ENCODE peak calls at places on chromosomes 3 and 15, in six cellular contexts. One of them, this sample, is unnamed.

GRCh38 chr15:65791335-65792129 is 561 bp downstream of the DENND4A start:
- DNase-seq in IMR-90: no peak
- DNase-seq in mesendoderm: peak; percentile 75
- DNase-seq in H1: no peak
- DNase-seq in H9: peak; percentile 61
- DNase-seq in mesenchymal stem cell: peak; percentile 61
- DNase-seq in this sample: peak; percentile 63

GRCh38 chr15:71275566-71276354 is 160.5 kb downstream of the THSD4 start:
- DNase-seq in IMR-90: no peak
- DNase-seq in mesendoderm: no peak
- DNase-seq in H1: no peak
- DNase-seq in H9: no peak
- DNase-seq in mesenchymal stem cell: no peak
- DNase-seq in this sample: no peak

GRCh38 chr3:47669026-47669749 is 90.5 kb upstream of the CSPG5 start:
- DNase-seq in IMR-90: peak; percentile 66
- DNase-seq in mesendoderm: no peak
- DNase-seq in H1: no peak
- DNase-seq in H9: no peak
- DNase-seq in mesenchymal stem cell: peak; percentile 38
- DNase-seq in this sample: no peak

GRCh38 chr3:113222412-113223086 is 11.2 kb downstream of the BOC start:
- DNase-seq in IMR-90: no peak
- DNase-seq in mesendoderm: no peak
- DNase-seq in H1: no peak
- DNase-seq in H9: no peak
- DNase-seq in mesenchymal stem cell: no peak
- DNase-seq in this sample: no peak

GRCh38 chr15:68652141-68652540 is 73.3 kb downstream of the CORO2B start:
- DNase-seq in IMR-90: no peak
- DNase-seq in mesendoderm: no peak
- DNase-seq in H1: no peak
- DNase-seq in H9: no peak
- DNase-seq in mesenchymal stem cell: no peak
- DNase-seq in this sample: no peak

GRCh38 chr3:184506579-184506978 is 55.0 kb upstream of the EPHB3 start:
- DNase-seq in IMR-90: peak; percentile 9
- DNase-seq in mesendoderm: no peak
- DNase-seq in H1: no peak
- DNase-seq in H9: no peak
- DNase-seq in mesenchymal stem cell: no peak
- DNase-seq in this sample: no peak

GRCh38 chr15:100931143-100931890 is 12.2 kb downstream of the LRRK1 start:
- DNase-seq in IMR-90: no peak
- DNase-seq in mesendoderm: no peak
- DNase-seq in H1: no peak
- DNase-seq in H9: no peak
- DNase-seq in mesenchymal stem cell: no peak
- DNase-seq in this sample: no peak

GRCh38 chr3:143565943-143566342 is 282.3 kb downstream of the SLC9A9 start:
- DNase-seq in IMR-90: no peak
- DNase-seq in mesendoderm: no peak
- DNase-seq in H1: no peak
- DNase-seq in H9: no peak
- DNase-seq in mesenchymal stem cell: peak; percentile 53
- DNase-seq in this sample: no peak

GRCh38 chr15:96115642-96116041 is 214.9 kb upstream of the NR2F2 start:
- DNase-seq in IMR-90: peak; percentile 75
- DNase-seq in mesendoderm: no peak
- DNase-seq in H1: no peak
- DNase-seq in H9: no peak
- DNase-seq in mesenchymal stem cell: peak; percentile 67
- DNase-seq in this sample: no peak

GRCh38 chr3:46695177-46695961 is 1.9 kb upstream of the ALS2CL start:
- DNase-seq in IMR-90: no peak
- DNase-seq in mesendoderm: peak; percentile 85
- DNase-seq in H1: peak; percentile 78
- DNase-seq in H9: peak; percentile 84
- DNase-seq in mesenchymal stem cell: no peak
- DNase-seq in this sample: no peak

GRCh38 chr3:5016218-5017161 is 37.3 kb downstream of the BHLHE40 start:
- DNase-seq in IMR-90: peak; percentile 80
- DNase-seq in mesendoderm: peak; percentile 96
- DNase-seq in H1: no peak
- DNase-seq in H9: no peak
- DNase-seq in mesenchymal stem cell: peak; percentile 66
- DNase-seq in this sample: no peak

GRCh38 chr3:58116985-58117384 is 93.8 kb downstream of the DNASE1L3 start:
- DNase-seq in IMR-90: peak; percentile 10
- DNase-seq in mesendoderm: no peak
- DNase-seq in H1: no peak
- DNase-seq in H9: no peak
- DNase-seq in mesenchymal stem cell: no peak
- DNase-seq in this sample: no peak

GRCh38 chr3:171457263-171458055 is 2.7 kb downstream of the TNIK start:
- DNase-seq in IMR-90: no peak
- DNase-seq in mesendoderm: no peak
- DNase-seq in H1: no peak
- DNase-seq in H9: no peak
- DNase-seq in mesenchymal stem cell: peak; percentile 17
- DNase-seq in this sample: no peak

GRCh38 chr3:35919160-35919559 is 279.8 kb downstream of the ARPP21 start:
- DNase-seq in IMR-90: no peak
- DNase-seq in mesendoderm: no peak
- DNase-seq in H1: no peak
- DNase-seq in H9: no peak
- DNase-seq in mesenchymal stem cell: no peak
- DNase-seq in this sample: no peak

GRCh38 chr3:102206506-102207145 is 228.2 kb upstream of the ZPLD1 start:
- DNase-seq in IMR-90: peak; percentile 79
- DNase-seq in mesendoderm: peak; percentile 36
- DNase-seq in H1: no peak
- DNase-seq in H9: no peak
- DNase-seq in mesenchymal stem cell: peak; percentile 86
- DNase-seq in this sample: no peak

GRCh38 chr3:192170659-192171058 is 556.7 kb downstream of the FGF12 start:
- DNase-seq in IMR-90: no peak
- DNase-seq in mesendoderm: no peak
- DNase-seq in H1: no peak
- DNase-seq in H9: no peak
- DNase-seq in mesenchymal stem cell: no peak
- DNase-seq in this sample: no peak

GRCh38 chr3:17553080-17553479 is 189.4 kb downstream of the TBC1D5 start:
- DNase-seq in IMR-90: no peak
- DNase-seq in mesendoderm: no peak
- DNase-seq in H1: no peak
- DNase-seq in H9: no peak
- DNase-seq in mesenchymal stem cell: peak; percentile 37
- DNase-seq in this sample: no peak

GRCh38 chr3:138800248-138800647 is 34.5 kb downstream of the PIK3CB start:
- DNase-seq in IMR-90: no peak
- DNase-seq in mesendoderm: no peak
- DNase-seq in H1: no peak
- DNase-seq in H9: no peak
- DNase-seq in mesenchymal stem cell: no peak
- DNase-seq in this sample: no peak

GRCh38 chr3:35927441-35927840 is 288.1 kb downstream of the ARPP21 start:
- DNase-seq in IMR-90: no peak
- DNase-seq in mesendoderm: no peak
- DNase-seq in H1: no peak
- DNase-seq in H9: no peak
- DNase-seq in mesenchymal stem cell: no peak
- DNase-seq in this sample: no peak

GRCh38 chr3:132448211-132448961 is 31.1 kb downstream of the DNAJC13 start:
- DNase-seq in IMR-90: peak; percentile 69
- DNase-seq in mesendoderm: no peak
- DNase-seq in H1: no peak
- DNase-seq in H9: no peak
- DNase-seq in mesenchymal stem cell: peak; percentile 46
- DNase-seq in this sample: no peak

GRCh38 chr15:44956388-44956787 is at the start of gene TERB2:
- DNase-seq in IMR-90: no peak
- DNase-seq in mesendoderm: peak; percentile 28
- DNase-seq in H1: no peak
- DNase-seq in H9: no peak
- DNase-seq in mesenchymal stem cell: no peak
- DNase-seq in this sample: no peak
- H2BK15ac ChIP-seq in IMR-90: no peak within 1 kb of the TSS
- H2BK15ac ChIP-seq in mesendoderm: no peak within 1 kb of the TSS
- H2BK15ac ChIP-seq in H1: no peak within 1 kb of the TSS
- H2BK15ac ChIP-seq in H9: no peak within 1 kb of the TSS
- H2BK15ac ChIP-seq in mesenchymal stem cell: no peak within 1 kb of the TSS
- H2BK15ac ChIP-seq in this sample: no peak within 1 kb of the TSS

GRCh38 chr3:179454887-179455286 is 3.6 kb upstream of the GNB4 start:
- DNase-seq in IMR-90: peak; percentile 56
- DNase-seq in mesendoderm: no peak
- DNase-seq in H1: no peak
- DNase-seq in H9: no peak
- DNase-seq in mesenchymal stem cell: peak; percentile 51
- DNase-seq in this sample: no peak

GRCh38 chr3:179452166-179452544 is 885 bp upstream of the GNB4 start:
- DNase-seq in IMR-90: peak; percentile 83
- DNase-seq in mesendoderm: peak; percentile 43
- DNase-seq in H1: no peak
- DNase-seq in H9: no peak
- DNase-seq in mesenchymal stem cell: peak; percentile 88
- DNase-seq in this sample: no peak

GRCh38 chr3:179453967-179454366 is 2.7 kb upstream of the GNB4 start:
- DNase-seq in IMR-90: no peak
- DNase-seq in mesendoderm: no peak
- DNase-seq in H1: no peak
- DNase-seq in H9: no peak
- DNase-seq in mesenchymal stem cell: no peak
- DNase-seq in this sample: no peak

GRCh38 chr3:179452872-179453271 is 1.6 kb upstream of the GNB4 start:
- DNase-seq in IMR-90: no peak
- DNase-seq in mesendoderm: no peak
- DNase-seq in H1: no peak
- DNase-seq in H9: no peak
- DNase-seq in mesenchymal stem cell: no peak
- DNase-seq in this sample: no peak

GRCh38 chr3:179455954-179456353 is 4.7 kb upstream of the GNB4 start:
- DNase-seq in IMR-90: no peak
- DNase-seq in mesendoderm: no peak
- DNase-seq in H1: no peak
- DNase-seq in H9: no peak
- DNase-seq in mesenchymal stem cell: no peak
- DNase-seq in this sample: no peak
- H3K27me3 ChIP-seq in IMR-90: no peaks in the 10 kb centered on the region
- H3K27me3 ChIP-seq in mesendoderm: no peaks in the 10 kb centered on the region
- H3K27me3 ChIP-seq in H1: no peaks in the 10 kb centered on the region
- H3K27me3 ChIP-seq in H9: no peaks in the 10 kb centered on the region
- H3K27me3 ChIP-seq in mesenchymal stem cell: peaks cover 3% of the 10 kb centered on the region
- H3K27me3 ChIP-seq in this sample: no peaks in the 10 kb centered on the region

GRCh38 chr15:89097313-89097712 is 9.1 kb downstream of the ABHD2 start:
- DNase-seq in IMR-90: no peak
- DNase-seq in mesendoderm: no peak
- DNase-seq in H1: no peak
- DNase-seq in H9: no peak
- DNase-seq in mesenchymal stem cell: no peak
- DNase-seq in this sample: no peak

GRCh38 chr15:89096664-89097063 is 8.4 kb downstream of the ABHD2 start:
- DNase-seq in IMR-90: peak; percentile 68
- DNase-seq in mesendoderm: no peak
- DNase-seq in H1: no peak
- DNase-seq in H9: no peak
- DNase-seq in mesenchymal stem cell: peak; percentile 63
- DNase-seq in this sample: no peak

GRCh38 chr15:89095556-89095955 is 7.3 kb downstream of the ABHD2 start:
- DNase-seq in IMR-90: no peak
- DNase-seq in mesendoderm: no peak
- DNase-seq in H1: no peak
- DNase-seq in H9: no peak
- DNase-seq in mesenchymal stem cell: no peak
- DNase-seq in this sample: no peak

GRCh38 chr15:89093509-89093908 is 5.3 kb downstream of the ABHD2 start:
- DNase-seq in IMR-90: no peak
- DNase-seq in mesendoderm: no peak
- DNase-seq in H1: no peak
- DNase-seq in H9: no peak
- DNase-seq in mesenchymal stem cell: no peak
- DNase-seq in this sample: no peak

DNA sequence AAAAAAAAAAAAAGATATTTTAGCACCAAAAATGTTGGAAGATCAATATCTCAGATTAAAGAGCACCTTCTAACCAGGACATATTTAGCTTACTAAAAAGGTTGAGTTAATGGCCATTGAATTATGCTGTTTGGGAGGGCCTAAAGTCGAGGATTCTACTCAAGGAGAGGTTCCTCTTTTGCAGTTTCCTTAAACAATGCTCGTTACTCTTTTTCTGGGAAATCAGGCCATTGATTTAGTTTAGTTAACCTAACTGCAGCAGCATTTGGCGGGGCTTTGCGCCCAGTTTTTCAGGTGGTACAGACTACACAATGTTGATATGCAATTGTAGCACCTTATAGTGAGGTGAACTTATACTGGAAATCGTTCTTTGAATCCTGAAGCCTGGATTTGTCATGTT is 6.8 kb downstream of the ABHD2 start:
- DNase-seq in IMR-90: no peak
- DNase-seq in mesendoderm: no peak
- DNase-seq in H1: no peak
- DNase-seq in H9: no peak
- DNase-seq in mesenchymal stem cell: no peak
- DNase-seq in this sample: no peak
- H2BK15ac ChIP-seq in IMR-90: no peak overlapping the region
- H2BK15ac ChIP-seq in mesendoderm: no peak overlapping the region
- H2BK15ac ChIP-seq in H1: no peak overlapping the region
- H2BK15ac ChIP-seq in H9: no peak overlapping the region
- H2BK15ac ChIP-seq in mesenchymal stem cell: no peak overlapping the region
- H2BK15ac ChIP-seq in this sample: no peak overlapping the region

DNA sequence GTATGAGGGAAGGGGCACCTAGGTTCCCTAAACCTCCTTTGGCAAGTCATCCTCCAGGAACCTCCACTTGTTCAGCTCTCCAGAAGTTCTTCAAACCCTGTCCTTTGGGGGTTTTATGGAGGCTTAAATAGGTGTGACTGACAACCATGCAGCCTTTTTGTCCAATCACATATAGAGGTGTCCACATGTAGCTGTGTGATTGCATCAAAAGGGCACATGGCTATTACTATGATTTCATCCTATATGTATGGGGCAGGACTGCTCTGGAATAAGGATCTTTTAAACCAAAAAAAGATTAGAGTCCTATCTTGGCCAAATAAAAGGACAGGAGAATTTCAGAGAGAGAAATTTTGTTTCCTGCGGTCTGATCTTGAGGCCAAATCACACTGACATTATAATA is 453.2 kb upstream of the EPHA6 start:
- DNase-seq in IMR-90: no peak
- DNase-seq in mesendoderm: no peak
- DNase-seq in H1: no peak
- DNase-seq in H9: no peak
- DNase-seq in mesenchymal stem cell: no peak
- DNase-seq in this sample: no peak
- H3K27me3 ChIP-seq in IMR-90: no peaks in the 10 kb centered on the region
- H3K27me3 ChIP-seq in mesendoderm: no peaks in the 10 kb centered on the region
- H3K27me3 ChIP-seq in H1: no peaks in the 10 kb centered on the region
- H3K27me3 ChIP-seq in H9: no peaks in the 10 kb centered on the region
- H3K27me3 ChIP-seq in mesenchymal stem cell: no peaks in the 10 kb centered on the region
- H3K27me3 ChIP-seq in this sample: no peaks in the 10 kb centered on the region

This sample was measured in neuronal stem cell.